ENCODE peak calls at places on chromosomes 13 and 19, in eight cellular contexts. V is heart left ventricle; G is mammary epithelial cell; X is right lobe of liver; H is CD8-positive, alpha-beta memory T cell; I is choroid plexus epithelial cell; Q is OCI-LY7; A is astrocyte of the cerebellum. O is an unnamed sample.
A peak's percentile ranks its signal among the peaks of the same experiment; 100 is the strongest.

GRCh38 chr19:38932425-38933179 is 1.9 kb downstream of the MRPS12 start:
- DNase-seq in V (no peak), G (no peak), X (peak; percentile 42), H (no peak), I (peak; percentile 69), Q (peak; percentile 70), A (no peak), O (peak; percentile 60)

GRCh38 chr13:49791214-49791752 is 1.2 kb downstream of the KPNA3 start:
- DNase-seq in V (no peak), G (peak; percentile 32), X (no peak), H (peak; percentile 49), I (peak; percentile 55), Q (peak; percentile 74), A (no peak), O (no peak)

GRCh38 chr13:95533545-95534135 is 18.9 kb upstream of the CLDN10 start:
- DNase-seq in V (no peak), G (no peak), X (no peak), H (no peak), I (no peak), Q (no peak), A (no peak), O (peak; percentile 10)

GRCh38 chr13:79480954-79481684 is at the start of gene NDFIP2:
- DNase-seq in V (peak; percentile 92), G (peak; percentile 89), X (peak; percentile 93), H (peak; percentile 88), I (peak; percentile 87), Q (peak; percentile 52), A (peak; percentile 55), O (peak; percentile 91)

GRCh38 chr19:5290336-5291262 is 50.0 kb downstream of the PTPRS start:
- DNase-seq in V (no peak), G (no peak), X (no peak), H (no peak), I (no peak), Q (no peak), A (no peak), O (peak; percentile 51)

GRCh38 chr19:50040967-50041366 is 15.2 kb downstream of the ZNF473 start:
- DNase-seq in V (no peak), G (no peak), X (no peak), H (no peak), I (no peak), Q (no peak), A (no peak), O (no peak)

GRCh38 chr13:74929436-74929835 is 552.5 kb downstream of the TBC1D4 start:
- DNase-seq in V (no peak), G (no peak), X (no peak), H (no peak), I (no peak), Q (no peak), A (no peak), O (no peak)

GRCh38 chr19:45523642-45524256 is 16.5 kb downstream of the VASP start:
- DNase-seq in V (peak; percentile 77), G (peak; percentile 72), X (peak; percentile 55), H (peak; percentile 81), I (peak; percentile 91), Q (peak; percentile 90), A (peak; percentile 74), O (peak; percentile 68)

GRCh38 chr19:27971071-27971470 is 1241.9 kb downstream of the UQCRFS1 start:
- DNase-seq in V (no peak), G (no peak), X (no peak), H (no peak), I (peak; percentile 14), Q (no peak), A (no peak), O (no peak)

GRCh38 chr13:102097708-102098107 is 304.1 kb downstream of the FGF14 start:
- DNase-seq in V (no peak), G (no peak), X (no peak), H (no peak), I (no peak), Q (no peak), A (no peak), O (no peak)

GRCh38 chr13:74825170-74825948 is 656.6 kb downstream of the TBC1D4 start:
- DNase-seq in V (no peak), G (peak; percentile 86), X (no peak), H (no peak), I (peak; percentile 91), Q (no peak), A (peak; percentile 5), O (no peak)

GRCh38 chr13:61039302-61039701 is 376.3 kb downstream of the PCDH20 start:
- DNase-seq in V (no peak), G (no peak), X (no peak), H (no peak), I (no peak), Q (no peak), A (no peak), O (no peak)

GRCh38 chr19:2722541-2723344 is 1.6 kb upstream of the DIRAS1 start:
- DNase-seq in V (peak; percentile 85), G (peak; percentile 62), X (no peak), H (no peak), I (peak; percentile 69), Q (no peak), A (no peak), O (peak; percentile 89)

GRCh38 chr19:54389556-54389955 is 24.8 kb upstream of the LAIR1 start:
- DNase-seq in V (no peak), G (no peak), X (no peak), H (no peak), I (no peak), Q (no peak), A (no peak), O (no peak)

GRCh38 chr13:75495938-75496337 is 14.0 kb upstream of the TBC1D4 start:
- DNase-seq in V (no peak), G (no peak), X (no peak), H (no peak), I (peak; percentile 93), Q (no peak), A (peak; percentile 91), O (no peak)

GRCh38 chr19:30881281-30881680 is 468.0 kb downstream of the TSHZ3 start:
- DNase-seq in V (no peak), G (no peak), X (no peak), H (no peak), I (no peak), Q (no peak), A (no peak), O (no peak)
- H3K4me3 ChIP-seq in V (no peak overlapping the region), G (no peak overlapping the region), X (no peak overlapping the region), H (no peak overlapping the region), I (no peak overlapping the region), Q (no peak overlapping the region), A (no peak overlapping the region), O (no peak overlapping the region)

GRCh38 chr13:30742896-30743295 is 7.6 kb downstream of the ALOX5AP start:
- DNase-seq in V (no peak), G (no peak), X (no peak), H (no peak), I (no peak), Q (no peak), A (no peak), O (no peak)

GRCh38 chr13:30738946-30739528 is 3.7 kb downstream of the ALOX5AP start:
- DNase-seq in V (no peak), G (no peak), X (no peak), H (no peak), I (no peak), Q (no peak), A (no peak), O (no peak)

GRCh38 chr13:30738526-30738925 is 3.2 kb downstream of the ALOX5AP start:
- DNase-seq in V (no peak), G (no peak), X (no peak), H (no peak), I (no peak), Q (peak; percentile 40), A (no peak), O (no peak)

GRCh38 chr13:30737511-30738342 is 2.4 kb downstream of the ALOX5AP start:
- DNase-seq in V (no peak), G (no peak), X (no peak), H (no peak), I (no peak), Q (peak; percentile 71), A (no peak), O (no peak)

GRCh38 chr13:30739646-30740642 is 4.6 kb downstream of the ALOX5AP start:
- DNase-seq in V (no peak), G (peak; percentile 92), X (no peak), H (peak; percentile 78), I (peak; percentile 83), Q (peak; percentile 5), A (peak; percentile 65), O (no peak)
- H3K4me3 ChIP-seq in V (no peak overlapping the region), G (no peak overlapping the region), X (no peak overlapping the region), H (peak overlapping the region; percentile 65), I (peak overlapping the region; percentile 9), Q (no peak overlapping the region), A (no peak overlapping the region), O (no peak overlapping the region)

DNA sequence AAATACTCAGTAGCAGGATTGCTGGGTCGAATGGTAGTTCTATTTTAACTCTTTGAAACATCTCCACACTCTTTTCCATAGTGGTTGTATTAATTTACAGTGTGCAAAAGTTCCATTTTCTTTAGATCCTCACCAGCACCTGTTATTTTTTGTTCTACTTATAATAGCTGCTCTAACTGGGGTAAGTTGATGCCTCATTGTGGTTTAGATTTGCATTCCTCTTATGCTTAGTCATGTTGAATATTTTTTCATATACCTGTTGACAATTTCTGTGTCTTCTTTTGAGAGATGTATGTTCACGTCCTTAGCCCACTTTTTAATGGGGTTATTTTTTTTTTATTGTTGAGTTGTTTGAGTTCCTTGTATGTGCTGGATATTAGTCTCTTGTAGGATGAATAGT is 144.6 kb downstream of the NBEA start:
- DNase-seq in V (no peak), G (peak; percentile 37), X (no peak), H (no peak), I (peak; percentile 9), Q (no peak), A (no peak), O (no peak)
- H3K4me3 ChIP-seq in V (no peak overlapping the region), G (no peak overlapping the region), X (no peak overlapping the region), H (no peak overlapping the region), I (no peak overlapping the region), Q (no peak overlapping the region), A (no peak overlapping the region), O (no peak overlapping the region)

GRCh38 chr19:48512504-48513288 is 1.1 kb upstream of the LMTK3 start:
- DNase-seq in V (no peak), G (no peak), X (no peak), H (no peak), I (no peak), Q (no peak), A (no peak), O (no peak)

GRCh38 chr19:48510421-48511268 is 990 bp downstream of the LMTK3 start:
- DNase-seq in V (peak; percentile 79), G (no peak), X (peak; percentile 57), H (peak; percentile 86), I (peak; percentile 61), Q (peak; percentile 76), A (no peak), O (peak; percentile 85)

GRCh38 chr19:48511800-48512503 is at the start of gene LMTK3:
- DNase-seq in V (no peak), G (no peak), X (no peak), H (peak; percentile 94), I (no peak), Q (peak; percentile 89), A (no peak), O (peak; percentile 72)

GRCh38 chr19:48509467-48510194 is 2.0 kb downstream of the LMTK3 start:
- DNase-seq in V (no peak), G (no peak), X (no peak), H (no peak), I (no peak), Q (no peak), A (no peak), O (peak; percentile 36)

GRCh38 chr19:48511321-48511731 is 309 bp downstream of the LMTK3 start:
- DNase-seq in V (no peak), G (no peak), X (no peak), H (peak; percentile 63), I (no peak), Q (no peak), A (no peak), O (no peak)
- H3K4me3 ChIP-seq in V (peak overlapping the region; percentile 6), G (no peak overlapping the region), X (no peak overlapping the region), H (no peak overlapping the region), I (no peak overlapping the region), Q (peak overlapping the region; percentile 79), A (no peak overlapping the region), O (no peak overlapping the region)